ENCODE peak calls at places on chromosomes 2 and 18, in ten cellular contexts. R is A172; C is EL; I is effector CD4-positive, alpha-beta T cell; K is brain microvascular endothelial cell; S is pons; O is A549; N is activated naive CD4-positive, alpha-beta T cell; U is ureter; W is stomach. F is an unnamed sample.

GRCh38 chr2:216583157-216583556 is 50.1 kb upstream of the IGFBP2 start:
- DNase-seq in R (peak; percentile 93), U (no peak), K (peak; percentile 93), C (peak; percentile 84), O (peak; percentile 14), W (no peak), S (no peak), N (no peak), I (no peak), F (no peak)

GRCh38 chr2:42167458-42167857 is 1.7 kb upstream of the EML4 start:
- DNase-seq in N (no peak), O (no peak), K (no peak), W (no peak), S (no peak), U (no peak), I (no peak), C (peak; percentile 22), R (no peak), F (no peak)

GRCh38 chr2:190123956-190124355 is 61.4 kb upstream of the MSTN start:
- DNase-seq in I (no peak), U (no peak), R (no peak), K (peak; percentile 87), N (no peak), C (peak; percentile 82), S (no peak), W (no peak), O (no peak), F (no peak)

GRCh38 chr18:13376298-13376840 is 157.8 kb downstream of the LDLRAD4 start:
- DNase-seq in R (no peak), I (peak; percentile 59), K (no peak), U (no peak), C (no peak), N (peak; percentile 25), O (no peak), S (no peak), W (no peak), F (peak; percentile 28)

GRCh38 chr2:156399224-156399949 is 36.8 kb upstream of the GPD2 start:
- DNase-seq in O (no peak), R (no peak), C (peak; percentile 16), K (no peak), N (no peak), U (no peak), S (no peak), I (no peak), W (peak; percentile 39), F (peak; percentile 77)

GRCh38 chr2:149344105-149344504 is 13.7 kb downstream of the LYPD6 start:
- DNase-seq in I (no peak), O (no peak), S (no peak), N (no peak), U (no peak), C (no peak), R (no peak), K (no peak), W (no peak), F (no peak)

GRCh38 chr18:58195278-58195721 is 151.3 kb downstream of the NEDD4L start:
- DNase-seq in K (no peak), O (no peak), W (peak; percentile 76), U (no peak), S (peak; percentile 28), I (no peak), N (no peak), R (no peak), C (no peak), F (no peak)

GRCh38 chr18:46622451-46622850 is 34.6 kb downstream of the LOXHD1 start:
- DNase-seq in K (no peak), R (no peak), C (no peak), W (no peak), O (no peak), S (no peak), U (no peak), I (no peak), N (no peak), F (no peak)

GRCh38 chr18:44897445-44898215 is 216.9 kb downstream of the SETBP1 start:
- DNase-seq in W (no peak), S (no peak), O (no peak), C (no peak), U (no peak), K (no peak), R (no peak), I (no peak), N (no peak), F (no peak)

GRCh38 chr2:71101656-71102055 is 28.4 kb downstream of the MCEE start:
- DNase-seq in U (no peak), I (no peak), W (no peak), O (no peak), S (no peak), C (peak; percentile 58), N (no peak), R (peak; percentile 49), K (peak; percentile 74), F (no peak)

GRCh38 chr18:3002766-3003165 is 10.2 kb downstream of the LPIN2 start:
- DNase-seq in W (no peak), C (no peak), U (no peak), K (no peak), R (no peak), O (no peak), N (no peak), I (no peak), S (no peak), F (no peak)

GRCh38 chr2:16327311-16327710 is 338.3 kb downstream of the CYRIA start:
- DNase-seq in O (no peak), K (no peak), I (no peak), C (no peak), U (no peak), R (no peak), N (no peak), W (no peak), S (no peak), F (no peak)

GRCh38 chr2:44964704-44965343 is 23.3 kb downstream of the SIX3 start:
- DNase-seq in W (no peak), S (no peak), O (no peak), K (no peak), I (no peak), U (no peak), R (no peak), N (no peak), C (peak; percentile 23), F (no peak)

GRCh38 chr2:14272396-14273077 is 360.0 kb upstream of the LRATD1 start:
- DNase-seq in U (no peak), N (no peak), I (no peak), O (no peak), K (no peak), C (no peak), R (no peak), S (no peak), W (no peak), F (no peak)

GRCh38 chr2:209387389-209387788 is 36.5 kb upstream of the MAP2 start:
- DNase-seq in O (no peak), R (no peak), C (no peak), W (no peak), K (no peak), I (no peak), N (no peak), U (no peak), S (no peak), F (no peak)

GRCh38 chr2:236166781-236167296 is 1.3 kb downstream of the GBX2 start:
- DNase-seq in O (no peak), I (no peak), C (no peak), N (no peak), W (no peak), K (no peak), U (no peak), R (no peak), S (no peak), F (no peak)

GRCh38 chr2:9360110-9360509 is 63.2 kb downstream of the ITGB1BP1 start:
- DNase-seq in I (no peak), K (no peak), W (no peak), U (no peak), O (no peak), N (no peak), S (no peak), R (no peak), C (no peak), F (no peak)

GRCh38 chr2:120550274-120550673 is 185.4 kb upstream of the GLI2 start:
- DNase-seq in R (no peak), S (no peak), U (no peak), W (no peak), I (no peak), C (no peak), K (no peak), N (no peak), O (no peak), F (no peak)

GRCh38 chr2:86556508-86556907 is 6.7 kb downstream of the CHMP3 start:
- DNase-seq in S (no peak), K (no peak), O (no peak), R (no peak), U (no peak), W (no peak), C (no peak), N (no peak), I (no peak), F (no peak)

GRCh38 chr18:58443671-58444070 is 185.2 kb downstream of the ALPK2 start:
- DNase-seq in S (no peak), C (no peak), O (no peak), W (no peak), I (no peak), U (no peak), N (no peak), R (no peak), K (no peak), F (no peak)

GRCh38 chr2:52414596-52414995 is 1353.0 kb upstream of the CHAC2 start:
- DNase-seq in W (no peak), S (no peak), K (no peak), U (no peak), I (no peak), N (no peak), C (no peak), O (no peak), R (no peak), F (no peak)

GRCh38 chr2:200862532-200863000 is 1.9 kb downstream of the CLK1 start:
- DNase-seq in I (peak; percentile 62), C (peak; percentile 67), R (peak; percentile 57), U (peak; percentile 58), W (no peak), N (no peak), O (peak; percentile 63), K (peak; percentile 68), S (peak; percentile 78), F (no peak)

GRCh38 chr2:178756343-178756742 is 50.9 kb downstream of the TTN start:
- DNase-seq in W (no peak), K (peak; percentile 18), I (no peak), S (no peak), N (no peak), C (peak; percentile 11), R (no peak), U (no peak), O (no peak), F (no peak)

GRCh38 chr2:230715201-230715600 is 2.6 kb downstream of the CAB39 start:
- DNase-seq in S (peak; percentile 42), R (no peak), O (no peak), U (no peak), C (no peak), K (no peak), N (no peak), I (no peak), W (no peak), F (no peak)

GRCh38 chr2:148754864-148755263 is 110.3 kb downstream of the EPC2 start:
- DNase-seq in I (no peak), N (no peak), O (no peak), W (no peak), U (no peak), C (no peak), R (no peak), S (no peak), K (no peak), F (no peak)

GRCh38 chr2:128520787-128521186 is 202.1 kb upstream of the HS6ST1 start:
- DNase-seq in I (no peak), R (no peak), K (peak; percentile 13), O (no peak), N (no peak), S (no peak), U (no peak), C (no peak), W (no peak), F (no peak)

GRCh38 chr2:128805237-128805636 is 486.6 kb upstream of the HS6ST1 start:
- DNase-seq in R (no peak), S (no peak), O (no peak), I (no peak), C (no peak), K (no peak), W (no peak), N (no peak), U (no peak), F (no peak)

GRCh38 chr18:475202-475624 is 25.3 kb downstream of the COLEC12 start:
- DNase-seq in O (no peak), N (no peak), W (no peak), R (peak; percentile 89), U (no peak), I (no peak), C (peak; percentile 90), S (no peak), K (peak; percentile 58), F (no peak)

F was measured in left lobe of liver.